ENCODE peak calls at places on chromosomes 6 and 20, in five cellular contexts. S is K562, Z is HepG2, D is H1, E is GM12878. F is an unnamed sample.

GRCh38 chr6:142911395-142911794 is 33.6 kb downstream of the HIVEP2 start:
- DNase-seq in S (no peak), Z (no peak), D (no peak), E (no peak), F (no peak)

GRCh38 chr20:32024683-32025295 is 14.6 kb downstream of the CCM2L start:
- DNase-seq in S (no peak), Z (no peak), D (no peak), E (no peak), F (no peak)

GRCh38 chr6:140366991-140367390 is 992.5 kb upstream of the CITED2 start:
- DNase-seq in S (no peak), Z (no peak), D (no peak), E (no peak), F (no peak)

GRCh38 chr6:41442800-41443501 is 103.2 kb upstream of the FOXP4 start:
- DNase-seq in S (peak; percentile 81), Z (no peak), D (peak; percentile 93), E (no peak), F (no peak)

GRCh38 chr20:23309781-23310180 is 40.8 kb upstream of the NXT1 start:
- DNase-seq in S (no peak), Z (no peak), D (no peak), E (no peak), F (no peak)

GRCh38 chr6:5125152-5126006 is 40.2 kb downstream of the PPP1R3G start:
- DNase-seq in S (peak; percentile 54), Z (peak; percentile 72), D (no peak), E (no peak), F (no peak)

GRCh38 chr20:1467355-1468116 is 887 bp upstream of the NSFL1C start:
- DNase-seq in S (peak; percentile 71), Z (peak; percentile 68), D (peak; percentile 48), E (no peak), F (no peak)

GRCh38 chr6:137870744-137871247 is 3.7 kb downstream of the TNFAIP3 start:
- DNase-seq in S (no peak), Z (peak; percentile 52), D (no peak), E (no peak), F (no peak)

GRCh38 chr6:25279748-25280616 is 808 bp downstream of the CARMIL1 start:
- DNase-seq in S (no peak), Z (peak; percentile 30), D (peak; percentile 87), E (no peak), F (peak; percentile 44)

GRCh38 chr20:36384022-36384619 is 78.0 kb downstream of the DLGAP4 start:
- DNase-seq in S (peak; percentile 87), Z (peak; percentile 79), D (peak; percentile 90), E (no peak), F (peak; percentile 42)

GRCh38 chr20:19327401-19327800 is 115.0 kb downstream of the SLC24A3 start:
- DNase-seq in S (no peak), Z (no peak), D (no peak), E (no peak), F (no peak)

GRCh38 chr20:45629496-45630100 is at the start of gene WFDC10A:
- DNase-seq in S (peak; percentile 62), Z (peak; percentile 38), D (peak; percentile 65), E (no peak), F (peak; percentile 62)
- TF ChIP-seq HDAC2 in S (no peak), Z (no peak), D (no peak), E (no peak), F (no peak)

DNA sequence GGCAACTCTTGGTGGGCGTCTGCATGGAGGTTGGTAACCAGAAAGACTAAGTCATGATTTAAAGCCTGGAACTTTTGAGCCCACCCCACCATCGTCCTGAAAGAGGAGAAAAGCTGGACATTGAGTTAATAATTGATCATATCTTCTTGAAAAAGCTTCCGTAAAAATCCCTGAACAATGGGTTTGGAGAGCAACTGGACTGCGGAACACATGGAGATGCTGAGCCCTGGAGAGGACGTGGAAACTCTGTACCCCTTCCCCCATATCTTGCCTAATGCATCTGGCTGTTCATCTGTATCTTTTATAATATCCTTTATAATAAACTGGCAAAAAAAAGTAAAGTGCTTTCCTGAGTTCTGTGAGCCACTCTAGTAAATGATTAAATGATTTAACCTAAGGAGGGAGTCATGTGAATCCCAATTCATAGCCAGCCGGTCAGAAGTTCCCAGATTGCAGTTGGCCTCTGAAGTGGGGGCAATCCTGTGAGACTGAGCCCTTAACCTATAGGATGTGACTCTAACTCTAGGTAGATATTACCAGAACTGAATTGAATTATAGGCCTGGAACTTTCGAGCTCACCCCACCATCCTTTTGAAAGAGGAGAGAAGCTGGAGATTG is 26.5 kb upstream of the LGSN start:
- DNase-seq in S (no peak), Z (no peak), D (no peak), E (no peak), F (no peak)
- TF ChIP-seq HDAC2 in S (no peak), Z (no peak), D (no peak), E (no peak), F (no peak)

GRCh38 chr6:89433637-89434499 is 916 bp downstream of the ANKRD6 start:
- DNase-seq in S (peak; percentile 15), Z (no peak), D (peak; percentile 64), E (peak; percentile 24), F (no peak)
- TF ChIP-seq HDAC2 in S (no peak), Z (no peak), D (no peak), E (no peak), F (no peak)

GRCh38 chr20:61685462-61685861 is 380.2 kb downstream of the TAF4 start:
- DNase-seq in S (no peak), Z (no peak), D (no peak), E (no peak), F (no peak)

GRCh38 chr20:61688411-61688810 is 377.3 kb downstream of the TAF4 start:
- DNase-seq in S (no peak), Z (no peak), D (no peak), E (no peak), F (no peak)

GRCh38 chr20:61684583-61685235 is 381.0 kb downstream of the TAF4 start:
- DNase-seq in S (no peak), Z (no peak), D (no peak), E (no peak), F (no peak)

GRCh38 chr20:61684136-61684535 is 381.5 kb downstream of the TAF4 start:
- DNase-seq in S (no peak), Z (no peak), D (no peak), E (no peak), F (no peak)

GRCh38 chr20:61686081-61686936 is 379.4 kb downstream of the TAF4 start:
- DNase-seq in S (no peak), Z (no peak), D (no peak), E (no peak), F (no peak)
- TF ChIP-seq HDAC2 in S (no peak), Z (no peak), D (no peak), E (no peak), F (no peak)

DNA sequence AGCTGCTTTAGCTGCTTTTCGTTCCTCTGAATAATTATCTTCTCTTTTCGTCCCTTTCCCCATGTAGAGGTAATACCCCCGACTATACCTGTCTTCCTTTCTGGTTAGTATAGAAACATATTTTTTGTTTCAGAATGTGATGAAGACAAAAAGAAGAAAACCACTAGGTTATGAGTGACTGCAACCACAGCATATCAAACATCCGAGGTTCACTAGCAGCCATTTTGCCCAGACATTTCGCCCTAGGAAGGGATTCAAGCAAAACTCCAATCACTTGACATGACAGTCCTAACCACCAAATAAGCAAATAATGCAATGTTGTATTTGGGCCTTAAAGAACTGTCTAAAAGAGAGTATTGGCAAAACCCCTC is 9.4 kb downstream of the SNX5 start:
- DNase-seq in S (no peak), Z (no peak), D (no peak), E (no peak), F (no peak)
- TF ChIP-seq HDAC2 in S (no peak), Z (no peak), D (no peak), E (no peak), F (no peak)

DNA sequence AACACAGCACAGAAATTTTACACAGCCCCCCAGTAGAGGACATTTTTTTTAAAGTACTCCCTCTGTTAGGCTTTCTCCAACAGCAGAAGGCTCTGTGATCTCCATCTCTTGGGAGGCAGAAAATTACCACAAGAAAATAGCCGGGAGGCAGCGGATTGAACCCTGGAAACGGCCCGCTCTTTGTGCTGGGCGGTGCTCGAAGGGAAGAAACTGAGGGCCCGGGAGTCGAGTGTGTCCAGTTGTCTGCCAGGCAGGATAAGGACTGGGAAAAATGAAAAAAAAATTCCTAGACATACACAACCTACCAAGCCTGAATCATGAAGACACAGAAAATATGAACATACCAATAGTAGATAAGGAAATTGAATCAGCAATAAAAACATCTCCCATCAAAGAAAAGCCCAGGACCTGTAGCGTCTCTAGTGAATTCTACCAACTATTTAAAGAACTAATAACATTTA is 31.5 kb downstream of the POM121L2 start:
- DNase-seq in S (peak; percentile 60), Z (peak; percentile 10), D (no peak), E (no peak), F (no peak)
- TF ChIP-seq HDAC2 in S (no peak), Z (no peak), D (no peak), E (no peak), F (no peak)

F was measured in A549.